ENCODE peak calls at places on chromosomes 1 and 21, in five cellular contexts. J, T, W, V and Y are unnamed samples.

GRCh38 chr21:43893536-43894205 is 28.6 kb downstream of the AGPAT3 start:
- DNase-seq in W (no peak), V (no peak), T (no peak), J (no peak), Y (no peak)

GRCh38 chr1:175824079-175824478 is 80.7 kb upstream of the TNR start:
- DNase-seq in W (no peak), J (no peak), V (peak), T (peak), Y (peak)

GRCh38 chr1:237386362-237387143 is 344.6 kb downstream of the RYR2 start:
- DNase-seq in J (peak), W (no peak), V (no peak), T (peak), Y (peak)

GRCh38 chr1:40861227-40862003 is 748 bp downstream of the CITED4 start:
- DNase-seq in V (peak), J (no peak), W (no peak), T (no peak), Y (peak)

GRCh38 chr1:208936431-208936830 is 647.1 kb upstream of the CAMK1G start:
- DNase-seq in J (no peak), W (no peak), T (no peak), V (no peak), Y (no peak)

GRCh38 chr1:227907439-227908015 is 40.2 kb downstream of the WNT9A start:
- DNase-seq in V (no peak), W (no peak), T (no peak), J (no peak), Y (no peak)

GRCh38 chr1:31413405-31414005 is 492 bp downstream of the SERINC2 start:
- DNase-seq in V (peak), J (no peak), W (no peak), T (peak), Y (peak)

GRCh38 chr1:94549706-94550105 is 8.1 kb upstream of the F3 start:
- DNase-seq in W (no peak), V (no peak), T (no peak), J (no peak), Y (no peak)

GRCh38 chr1:115454835-115455511 is 116.9 kb upstream of the NGF start:
- DNase-seq in T (no peak), J (no peak), V (no peak), W (no peak), Y (no peak)

GRCh38 chr21:32698971-32699693 is 28.7 kb downstream of the SYNJ1 start:
- DNase-seq in J (no peak), V (no peak), T (no peak), W (no peak), Y (no peak)

GRCh38 chr1:218123968-218124367 is 161.1 kb upstream of the RRP15 start:
- DNase-seq in V (peak), W (no peak), J (no peak), T (no peak), Y (peak)

GRCh38 chr1:94301186-94301585 is 63.8 kb upstream of the ARHGAP29 start:
- DNase-seq in V (no peak), J (no peak), W (no peak), T (no peak), Y (no peak)

GRCh38 chr21:45695086-45695485 is 51.6 kb downstream of the PCBP3 start:
- DNase-seq in V (no peak), W (no peak), J (peak), T (no peak), Y (peak)

GRCh38 chr1:175332515-175332914 is 139.9 kb upstream of the KIAA0040 start:
- DNase-seq in J (no peak), T (no peak), V (no peak), W (no peak), Y (peak)

GRCh38 chr1:165644064-165644735 is 13.2 kb downstream of the MGST3 start:
- DNase-seq in V (no peak), T (no peak), J (no peak), W (no peak), Y (no peak)

GRCh38 chr1:119285482-119285881 is 83.1 kb upstream of the HAO2 start:
- DNase-seq in J (no peak), V (no peak), W (no peak), T (no peak), Y (no peak)

GRCh38 chr1:2593251-2593878 is 6.8 kb downstream of the PRXL2B start:
- DNase-seq in W (no peak), T (no peak), V (no peak), J (no peak), Y (no peak)

GRCh38 chr1:245398180-245398579 is 243.4 kb downstream of the KIF26B start:
- DNase-seq in V (no peak), T (no peak), W (no peak), J (no peak), Y (no peak)
- TF ChIP-seq CREB1 in V (no peak), T (no peak), W (no peak), J (no peak), Y (no peak)

DNA sequence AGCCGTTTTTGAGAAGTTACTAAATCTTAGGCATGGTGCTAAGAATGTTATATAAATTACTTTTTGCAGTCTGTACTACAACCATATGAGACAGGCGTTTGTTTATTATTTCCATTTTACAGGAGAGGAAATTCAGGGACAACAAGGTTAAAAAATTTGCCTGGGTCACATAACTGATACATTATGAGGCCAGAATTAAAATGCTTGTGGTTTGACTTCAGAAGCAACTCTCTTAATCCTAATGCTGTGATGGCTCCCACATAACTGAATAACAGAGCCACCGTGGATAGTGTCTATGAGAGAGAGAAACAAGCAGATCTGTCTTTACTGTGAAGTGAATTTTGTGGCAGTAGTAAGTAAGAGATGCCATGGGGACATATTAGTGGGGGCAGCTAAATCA is 184.9 kb downstream of the NCAM2 start:
- DNase-seq in J (no peak), V (no peak), W (no peak), T (no peak), Y (no peak)
- H2AFZ ChIP-seq in J (no peak), V (no peak), W (no peak), T (peak), Y (no peak)

DNA sequence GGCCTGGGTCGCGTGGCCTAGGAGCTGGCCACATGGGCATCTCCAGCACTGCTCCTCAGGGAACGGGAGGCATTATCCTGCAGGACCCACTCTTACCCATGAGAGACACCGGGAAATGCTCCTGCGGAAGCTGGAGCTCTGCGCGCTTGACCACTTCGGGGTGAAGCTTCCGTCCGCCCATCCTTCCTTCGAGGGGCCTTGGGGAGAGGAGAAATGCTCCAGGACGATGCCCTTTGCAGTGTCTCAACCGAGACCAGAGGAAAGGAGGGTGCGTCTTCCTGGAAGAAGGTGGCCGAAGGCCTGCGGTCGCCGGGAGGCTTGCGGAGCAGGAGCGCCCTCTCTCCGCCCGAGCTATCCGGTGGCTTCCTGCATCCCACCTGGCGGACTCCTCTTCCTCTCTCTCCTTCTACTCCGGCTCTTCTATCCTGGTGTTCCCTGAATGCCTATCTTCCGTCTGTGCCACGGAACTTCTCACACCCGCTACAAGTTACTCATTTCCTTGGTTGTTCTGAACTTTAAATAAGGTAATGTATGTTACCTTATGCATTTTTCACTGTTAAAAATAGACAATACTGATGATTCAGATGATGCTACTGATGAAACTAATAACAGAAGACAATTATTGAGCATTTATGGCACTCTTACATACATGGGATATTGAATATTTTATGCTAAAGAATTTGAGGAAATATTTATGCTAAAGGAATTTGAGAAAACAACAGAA is 91.4 kb downstream of the PRKAB2 start:
- DNase-seq in J (no peak), V (peak), T (no peak), W (no peak), Y (peak)
- TF ChIP-seq EZH2 in J (no peak), V (peak), T (no peak), W (no peak), Y (peak)

DNA sequence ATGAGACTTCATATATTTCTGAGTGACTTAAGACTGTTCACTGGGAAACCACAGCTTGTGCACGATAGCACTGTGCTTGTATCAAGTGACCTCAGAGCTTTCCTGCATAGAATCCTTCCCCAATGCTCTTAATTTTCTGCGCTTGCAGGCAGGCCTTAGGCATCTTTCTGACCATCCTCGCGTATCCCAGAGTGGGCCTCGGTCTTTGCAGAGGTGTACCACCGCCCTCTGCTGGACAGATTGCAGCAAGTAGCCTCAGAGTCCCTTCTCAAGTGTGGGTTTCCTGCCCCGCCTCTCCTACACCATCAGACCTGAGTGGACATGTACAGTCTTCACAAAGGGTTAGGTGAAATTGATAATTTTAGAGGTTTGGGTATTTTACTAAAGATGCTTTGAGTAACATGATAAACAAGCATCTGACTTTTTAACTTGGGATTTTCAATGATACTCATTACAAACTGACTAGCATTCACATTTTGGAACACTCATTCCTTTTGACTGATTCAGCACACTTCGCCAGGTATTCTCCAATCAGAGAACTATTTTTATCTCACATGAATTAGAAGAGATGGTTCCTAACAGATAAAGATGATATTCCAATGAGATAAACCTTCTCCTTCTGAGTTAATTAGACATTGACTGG is 246.5 kb upstream of the USP25 start:
- DNase-seq in T (peak), W (peak), V (peak), J (peak), Y (peak)
- TF ChIP-seq CREB1 in T (no peak), W (no peak), V (no peak), J (no peak), Y (no peak)

GRCh38 chr1:113811353-113811887 is 856 bp downstream of the RSBN1 start:
- DNase-seq in T (peak), V (no peak), J (peak), W (no peak), Y (peak)
- H2AFZ ChIP-seq in T (peak), V (no peak), J (no peak), W (peak), Y (peak)